ENCODE peak calls at places on chromosomes 2 and 18, in seven cellular contexts. J is heart left ventricle, E is GM12878, X is Peyer's patch, K is ovary, G is adrenal gland, H is IMR-90. S is an unnamed sample.

GRCh38 chr2:127829845-127830246 is 18.9 kb upstream of the WDR33 start:
- DNase-seq in G (no peak), X (peak; percentile 89), J (no peak), K (no peak), H (no peak), E (peak; percentile 96), S (no peak)

GRCh38 chr18:48923746-48924580 is 26.8 kb downstream of the SMAD7 start:
- DNase-seq in E (no peak), X (peak; percentile 65), H (peak; percentile 69), J (no peak), K (no peak), G (no peak), S (no peak)

GRCh38 chr2:113078350-113078839 is 10.6 kb downstream of the IL1F10 start:
- DNase-seq in E (no peak), J (no peak), G (no peak), H (no peak), K (no peak), X (no peak), S (peak; percentile 71)

GRCh38 chr2:10101491-10101890 is 21.0 kb upstream of the RRM2 start:
- DNase-seq in G (no peak), K (no peak), X (no peak), E (no peak), J (no peak), H (no peak), S (no peak)

GRCh38 chr2:115303-115702 is 69.0 kb upstream of the FAM110C start:
- DNase-seq in E (no peak), K (no peak), G (no peak), H (no peak), X (no peak), J (no peak), S (peak; percentile 23)

GRCh38 chr2:73013941-73014340 is 57.6 kb downstream of the SFXN5 start:
- DNase-seq in K (no peak), E (no peak), H (peak; percentile 70), J (no peak), X (no peak), G (no peak), S (no peak)

GRCh38 chr2:217989221-217989948 is 13.4 kb downstream of the TNS1 start:
- DNase-seq in H (no peak), J (peak; percentile 41), X (no peak), K (peak; percentile 19), G (no peak), E (no peak), S (no peak)

GRCh38 chr2:240916571-240917008 is 10.5 kb downstream of the CROCC2 start:
- DNase-seq in E (no peak), J (peak; percentile 78), G (no peak), K (peak; percentile 67), X (no peak), H (peak; percentile 84), S (peak; percentile 58)

GRCh38 chr2:234521536-234521935 is 24.7 kb upstream of the ARL4C start:
- DNase-seq in H (no peak), J (no peak), X (no peak), K (no peak), G (no peak), E (no peak), S (no peak)

GRCh38 chr18:13558132-13558531 is 168.2 kb downstream of the FAM210A start:
- DNase-seq in H (peak; percentile 11), K (no peak), X (peak; percentile 73), G (peak; percentile 67), J (no peak), E (no peak), S (peak; percentile 34)

GRCh38 chr2:17894005-17894404 is 15.5 kb downstream of the KCNS3 start:
- DNase-seq in X (no peak), G (no peak), E (no peak), H (peak; percentile 14), K (no peak), J (no peak), S (no peak)

GRCh38 chr2:25821225-25822056 is 56.8 kb downstream of the ASXL2 start:
- DNase-seq in E (no peak), J (no peak), X (no peak), G (no peak), K (no peak), H (peak; percentile 20), S (no peak)

GRCh38 chr2:55965276-55965675 is 41.7 kb upstream of the EFEMP1 start:
- DNase-seq in E (no peak), K (no peak), X (no peak), J (no peak), G (no peak), H (no peak), S (no peak)

GRCh38 chr2:230891509-230891908 is 26.8 kb downstream of the ITM2C start:
- DNase-seq in E (no peak), J (peak; percentile 20), K (no peak), H (no peak), G (no peak), X (no peak), S (no peak)

GRCh38 chr2:204645018-204645775 is 99.9 kb downstream of the PARD3B start:
- DNase-seq in H (peak; percentile 64), X (no peak), J (no peak), G (no peak), E (no peak), K (no peak), S (no peak)

GRCh38 chr2:105773568-105773967 is 28.9 kb downstream of the NCK2 start:
- DNase-seq in H (no peak), G (no peak), X (peak; percentile 40), J (no peak), E (no peak), K (no peak), S (peak; percentile 97)

GRCh38 chr2:136284226-136285119 is 166.5 kb upstream of the CXCR4 start:
- DNase-seq in J (no peak), X (no peak), E (peak; percentile 25), G (no peak), K (no peak), H (no peak), S (no peak)

GRCh38 chr2:54522624-54523281 is 66.6 kb downstream of the SPTBN1 start:
- DNase-seq in J (no peak), G (peak; percentile 73), K (no peak), X (peak; percentile 77), H (peak; percentile 59), E (peak; percentile 47), S (peak; percentile 90)

DNA sequence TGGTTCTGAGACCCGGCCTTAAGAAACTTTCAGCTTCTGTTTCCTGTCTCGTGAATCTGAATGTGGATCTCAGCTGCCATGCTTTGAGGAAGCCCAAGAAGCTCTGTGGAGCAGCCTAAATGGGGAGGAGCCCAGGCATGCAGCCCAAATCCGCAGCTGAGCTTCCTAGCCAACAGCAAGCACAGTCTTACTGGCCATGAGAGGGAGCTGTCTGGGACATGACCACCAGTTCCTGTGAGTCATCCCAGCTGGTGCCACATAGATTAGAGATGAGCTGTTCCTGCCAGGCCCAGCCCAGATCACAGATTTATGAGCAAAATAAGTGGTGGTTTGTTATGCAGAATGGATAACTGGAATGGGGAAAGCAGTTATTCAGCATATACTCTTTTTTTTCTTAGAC is 224.4 kb upstream of the APCDD1 start:
- DNase-seq in X (no peak), J (no peak), G (no peak), E (no peak), K (no peak), H (peak; percentile 83), S (no peak)
- TF ChIP-seq CTCF in X (no peak), J (no peak), G (peak; percentile 8), E (no peak), K (no peak), H (peak; percentile 34), S (no peak)

GRCh38 chr2:239002960-239003932 is 155.4 kb downstream of the TWIST2 start:
- DNase-seq in G (no peak), K (no peak), H (peak; percentile 65), X (peak; percentile 43), E (no peak), J (no peak), S (no peak)
- TF ChIP-seq POLR2A in G (no peak), K (no peak), H (no peak), X (no peak), E (no peak), J (no peak), S (no peak)

DNA sequence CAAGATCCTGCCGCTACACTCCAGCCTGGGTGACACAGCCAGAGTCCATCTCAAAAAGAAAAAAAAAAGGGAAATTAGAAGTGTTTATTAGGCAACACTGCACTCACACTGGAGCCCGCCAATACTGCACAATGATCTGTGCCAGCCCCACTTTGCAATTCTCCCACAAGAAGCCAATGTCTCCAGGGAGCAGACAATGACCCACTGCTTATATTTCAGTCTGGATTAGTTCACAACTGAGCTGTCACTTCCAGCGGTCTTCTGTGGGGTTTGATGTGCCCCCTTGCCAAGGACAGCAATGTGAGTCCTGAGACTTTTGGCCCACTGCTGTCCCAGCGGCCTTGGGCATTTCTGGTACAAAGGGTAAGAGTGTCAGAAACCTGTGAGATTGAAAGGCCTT is 85.6 kb upstream of the PPM1B start:
- DNase-seq in G (no peak), X (no peak), K (no peak), E (no peak), H (no peak), J (no peak), S (peak; percentile 12)
- H3K4me3 ChIP-seq in G (no peak overlapping the region), X (no peak overlapping the region), K (no peak overlapping the region), E (no peak overlapping the region), H (no peak overlapping the region), J (no peak overlapping the region), S (no peak overlapping the region)

GRCh38 chr18:66621816-66622576 is 18.1 kb upstream of the CDH19 start:
- DNase-seq in J (no peak), X (no peak), E (no peak), K (no peak), H (no peak), G (no peak), S (no peak)

GRCh38 chr18:66616523-66616983 is 12.7 kb upstream of the CDH19 start:
- DNase-seq in H (no peak), X (no peak), J (no peak), E (no peak), K (no peak), G (no peak), S (no peak)
- TF ChIP-seq CTCF in H (no peak), X (no peak), J (no peak), E (no peak), K (no peak), G (no peak), S (no peak)

GRCh38 chr18:7755753-7756475 is 188.8 kb downstream of the PTPRM start:
- DNase-seq in K (no peak), G (no peak), J (no peak), H (peak; percentile 31), X (no peak), E (no peak), S (no peak)

GRCh38 chr18:7754258-7754657 is 187.1 kb downstream of the PTPRM start:
- DNase-seq in E (no peak), K (no peak), J (no peak), X (no peak), G (no peak), H (peak; percentile 34), S (no peak)

GRCh38 chr18:7750966-7751365 is 183.8 kb downstream of the PTPRM start:
- DNase-seq in J (no peak), E (no peak), X (no peak), K (no peak), H (no peak), G (no peak), S (no peak)

GRCh38 chr18:7757175-7757574 is 190.1 kb downstream of the PTPRM start:
- DNase-seq in J (no peak), E (no peak), K (no peak), X (no peak), G (no peak), H (peak; percentile 5), S (no peak)

GRCh38 chr18:7754725-7755181 is 187.6 kb downstream of the PTPRM start:
- DNase-seq in X (no peak), K (no peak), G (no peak), E (no peak), J (no peak), H (peak; percentile 17), S (peak; percentile 56)
- TF ChIP-seq POLR2A in X (no peak), K (no peak), G (no peak), E (no peak), J (no peak), H (no peak), S (no peak)

GRCh38 chr18:8623549-8624106 is 14.4 kb downstream of the RAB12 start:
- DNase-seq in H (no peak), E (no peak), J (peak; percentile 70), K (no peak), X (no peak), G (no peak), S (peak; percentile 9)
- H3K4me3 ChIP-seq in H (no peak overlapping the region), E (peak overlapping the region; percentile 30), J (no peak overlapping the region), K (no peak overlapping the region), X (no peak overlapping the region), G (peak overlapping the region; percentile 25), S (no peak overlapping the region)

S was measured in thyroid gland.